ENCODE peak calls at places on chromosomes 16 and 17, in ten cellular contexts. U is body of pancreas; P is fibroblast of lung; N is cardiac fibroblast; C is kidney tubule cell; J is astrocyte of the hippocampus; O is activated CD4-positive, alpha-beta T cell treated with anti-CD3 and anti-CD28 coated beads, Interleukin-2, amount 50 U/mL, for 1 hour; Z is ELF-1; X is naive thymus-derived CD8-positive, alpha-beta T cell; S is NCI-H2107. D is an unnamed sample.

GRCh38 chr16:24652803-24653202 is 76.6 kb upstream of the TNRC6A start:
- DNase-seq in J (no peak), Z (no peak), P (peak), C (no peak), O (no peak), U (no peak), N (no peak), X (no peak), S (no peak), D (no peak)

GRCh38 chr16:54829691-54830090 is 101.0 kb upstream of the IRX5 start:
- DNase-seq in O (no peak), S (no peak), X (no peak), C (no peak), P (no peak), Z (no peak), U (no peak), N (no peak), J (no peak), D (no peak)

GRCh38 chr17:16286009-16286946 is 67.0 kb downstream of the CENPV start:
- DNase-seq in J (peak), P (peak), O (peak), C (peak), S (no peak), Z (peak), U (peak), N (peak), X (peak), D (peak)

GRCh38 chr17:82153295-82153691 is 55.3 kb upstream of the FASN start:
- DNase-seq in X (peak), J (no peak), Z (no peak), U (no peak), O (no peak), P (no peak), C (no peak), N (no peak), S (no peak), D (no peak)

GRCh38 chr16:27723711-27724490 is 174.0 kb downstream of the KATNIP start:
- DNase-seq in N (no peak), Z (no peak), S (no peak), C (no peak), O (no peak), P (no peak), X (no peak), J (peak), U (no peak), D (no peak)

GRCh38 chr16:57795431-57795878 is 6.8 kb downstream of the KIFC3 start:
- DNase-seq in U (peak), O (peak), S (peak), Z (peak), P (peak), J (peak), C (peak), X (no peak), N (peak), D (peak)

GRCh38 chr17:9956474-9957131 is 51.5 kb upstream of the RCVRN start:
- DNase-seq in N (no peak), C (no peak), P (no peak), J (no peak), O (no peak), X (no peak), U (no peak), Z (no peak), S (no peak), D (peak)

GRCh38 chr16:4787627-4788482 is at the start of gene SEPTIN12:
- DNase-seq in S (no peak), X (no peak), J (no peak), O (no peak), U (no peak), Z (peak), C (no peak), P (no peak), N (no peak), D (no peak)

GRCh38 chr17:17398188-17398927 is 78.4 kb upstream of the MED9 start:
- DNase-seq in X (no peak), J (no peak), P (peak), S (no peak), C (no peak), Z (no peak), O (no peak), N (peak), U (peak), D (peak)

GRCh38 chr16:80233097-80233835 is 307.5 kb upstream of the DYNLRB2 start:
- DNase-seq in C (peak), P (no peak), U (no peak), N (no peak), O (no peak), J (no peak), Z (no peak), X (no peak), S (no peak), D (no peak)

GRCh38 chr17:72115789-72116520 is 4.9 kb upstream of the SOX9 start:
- DNase-seq in J (peak), S (no peak), O (no peak), X (no peak), C (no peak), Z (peak), U (no peak), P (no peak), N (no peak), D (no peak)

GRCh38 chr17:27381007-27381501 is 75.2 kb upstream of the KSR1 start:
- DNase-seq in C (peak), U (peak), J (peak), S (peak), X (peak), Z (peak), O (peak), N (peak), P (peak), D (peak)

GRCh38 chr16:13194766-13195165 is 293.4 kb downstream of the SHISA9 start:
- DNase-seq in C (peak), N (no peak), Z (no peak), U (no peak), O (no peak), P (no peak), J (no peak), S (no peak), X (no peak), D (no peak)

GRCh38 chr17:1083451-1084187 is 86.7 kb downstream of the TIMM22 start:
- DNase-seq in S (no peak), P (peak), X (no peak), O (no peak), U (peak), N (peak), Z (no peak), J (peak), C (no peak), D (no peak)

GRCh38 chr16:59899940-59900339 is 1165.8 kb upstream of the GOT2 start:
- DNase-seq in Z (peak), O (no peak), P (no peak), X (no peak), N (no peak), S (no peak), J (no peak), C (no peak), U (no peak), D (no peak)

GRCh38 chr17:54900457-54901229 is at the start of gene TOM1L1:
- DNase-seq in N (peak), P (peak), C (peak), X (peak), S (peak), O (peak), J (peak), Z (peak), U (peak), D (peak)